ENCODE peak calls at places on chromosomes 7 and 10, in five cellular contexts. N, X, J, V and T are unnamed samples. For H3K36me3, the result is how much of the 10 kb centered on the place peaks cover.

GRCh38 chr10:84336406-84336805 is 8.0 kb downstream of the CCSER2 start:
- DNase-seq in X (no peak), J (no peak), N (no peak), V (no peak), T (no peak)

GRCh38 chr10:62248465-62248864 is 20.2 kb downstream of the RTKN2 start:
- DNase-seq in J (no peak), N (no peak), X (no peak), V (peak), T (no peak)

GRCh38 chr10:118971187-118971586 is 58.3 kb upstream of the NANOS1 start:
- DNase-seq in V (no peak), X (no peak), N (no peak), J (no peak), T (no peak)

GRCh38 chr7:6258440-6259182 is 13.8 kb downstream of the CYTH3 start:
- DNase-seq in J (no peak), X (no peak), V (peak), N (no peak), T (no peak)

GRCh38 chr10:1488970-1489548 is 248.3 kb downstream of the ADARB2 start:
- DNase-seq in J (no peak), X (no peak), V (no peak), N (no peak), T (no peak)

GRCh38 chr10:43137701-43137970 is 609 bp upstream of the CSGALNACT2 start:
- DNase-seq in N (peak), V (peak), J (no peak), X (peak), T (no peak)

GRCh38 chr10:16854623-16855022 is 37.4 kb upstream of the RSU1 start:
- DNase-seq in X (no peak), N (no peak), J (no peak), V (peak), T (peak)

GRCh38 chr10:70432101-70432500 is 9.4 kb downstream of the NODAL start:
- DNase-seq in J (no peak), N (no peak), X (no peak), V (no peak), T (peak)

GRCh38 chr10:81876253-81876731 is 1.3 kb downstream of the NRG3 start:
- DNase-seq in X (peak), J (no peak), N (no peak), V (no peak), T (no peak)

GRCh38 chr10:90999512-91000172 is 78.8 kb upstream of the ANKRD1 start:
- DNase-seq in N (no peak), J (no peak), V (no peak), X (no peak), T (no peak)

GRCh38 chr10:70866424-70866823 is 21.9 kb downstream of the PCBD1 start:
- DNase-seq in J (no peak), V (no peak), X (no peak), N (no peak), T (peak)

GRCh38 chr7:23679898-23680416 is at the start of gene FAM221A:
- DNase-seq in V (peak), X (peak), J (no peak), N (peak), T (peak)

GRCh38 chr10:124145109-124145860 is 51.9 kb upstream of the CHST15 start:
- DNase-seq in V (no peak), X (no peak), J (no peak), N (peak), T (peak)

GRCh38 chr7:107147464-107148214 is 21.2 kb upstream of the HBP1 start:
- DNase-seq in N (no peak), V (peak), J (peak), X (peak), T (peak)

GRCh38 chr10:124740374-124741280 is 3.6 kb downstream of the FAM53B start:
- DNase-seq in V (peak), N (peak), X (no peak), J (no peak), T (peak)

GRCh38 chr10:34885901-34886300 is 70.8 kb upstream of the PARD3 start:
- DNase-seq in N (no peak), X (no peak), J (no peak), V (peak), T (no peak)

GRCh38 chr10:34889004-34889869 is 74.1 kb upstream of the PARD3 start:
- DNase-seq in X (no peak), V (peak), J (no peak), N (no peak), T (peak)

GRCh38 chr10:34886906-34887615 is 72.0 kb upstream of the PARD3 start:
- DNase-seq in N (no peak), J (no peak), V (no peak), X (no peak), T (no peak)

GRCh38 chr10:34880817-34881216 is 65.7 kb upstream of the PARD3 start:
- DNase-seq in V (no peak), J (no peak), N (no peak), X (no peak), T (no peak)

DNA sequence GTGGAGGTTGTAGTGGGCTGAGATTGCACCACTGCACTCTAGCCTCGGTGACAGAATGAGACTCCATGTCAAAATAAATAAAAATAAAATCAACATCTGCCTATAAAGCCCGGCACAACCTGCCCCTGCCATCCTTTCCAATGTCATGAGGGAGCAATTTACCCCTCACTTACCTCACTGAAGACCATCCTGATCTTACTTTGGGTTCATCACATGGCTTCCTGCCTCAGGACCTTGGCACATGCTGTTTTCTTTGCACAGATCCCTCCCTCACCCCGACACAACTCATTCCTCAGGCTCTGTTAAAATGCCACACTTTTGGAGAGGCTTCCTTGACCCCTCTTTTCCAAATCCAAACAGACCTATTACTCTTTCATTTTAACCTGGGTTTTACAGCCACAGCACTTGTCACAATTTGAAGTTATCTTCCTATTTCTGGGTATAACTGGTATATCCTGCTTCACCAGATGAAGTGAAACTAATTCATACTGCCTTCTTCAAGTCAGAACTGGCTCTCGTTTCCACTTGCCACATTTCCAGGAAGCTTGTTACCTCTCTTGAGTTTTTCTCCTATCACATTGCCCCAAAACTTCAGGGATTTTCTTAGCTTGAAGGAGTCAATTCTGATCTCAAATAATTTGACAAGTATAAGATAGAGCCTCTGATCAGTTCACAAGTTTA is 69.3 kb upstream of the PARD3 start:
- DNase-seq in X (no peak), N (no peak), V (no peak), J (no peak), T (peak)
- H3K36me3 ChIP-seq in X (under half), N (under half), V (under half), J (under half), T (under half)

GRCh38 chr7:148275359-148275890 is 315.1 kb upstream of the C7orf33 start:
- DNase-seq in X (no peak), V (no peak), J (no peak), N (no peak), T (no peak)
- H3K4me3 ChIP-seq in X (no peak), V (no peak), J (no peak), N (no peak), T (no peak)

GRCh38 chr7:80348221-80348620 is 163.6 kb downstream of the GNAT3 start:
- DNase-seq in X (no peak), N (no peak), V (no peak), J (no peak), T (peak)

GRCh38 chr7:80350430-80350829 is 161.4 kb downstream of the GNAT3 start:
- DNase-seq in J (no peak), X (no peak), N (no peak), V (no peak), T (no peak)

GRCh38 chr7:80346704-80347103 is 165.2 kb downstream of the GNAT3 start:
- DNase-seq in N (no peak), J (peak), V (peak), X (no peak), T (peak)

GRCh38 chr7:80347173-80347572 is 164.7 kb downstream of the GNAT3 start:
- DNase-seq in J (no peak), V (peak), N (no peak), X (no peak), T (no peak)
- H3K27ac ChIP-seq in J (no peak), V (peak), N (no peak), X (no peak), T (peak)

GRCh38 chr7:98235901-98236300 is 16.1 kb downstream of the TECPR1 start:
- DNase-seq in V (no peak), N (no peak), J (no peak), X (peak), T (no peak)

GRCh38 chr7:98238976-98239375 is 13.1 kb downstream of the TECPR1 start:
- DNase-seq in N (no peak), V (peak), X (no peak), J (no peak), T (no peak)

GRCh38 chr7:98238076-98238475 is 14.0 kb downstream of the TECPR1 start:
- DNase-seq in X (peak), J (no peak), V (no peak), N (no peak), T (no peak)

GRCh38 chr7:98234429-98235147 is 17.4 kb downstream of the TECPR1 start:
- DNase-seq in X (no peak), J (no peak), V (no peak), N (no peak), T (no peak)

DNA sequence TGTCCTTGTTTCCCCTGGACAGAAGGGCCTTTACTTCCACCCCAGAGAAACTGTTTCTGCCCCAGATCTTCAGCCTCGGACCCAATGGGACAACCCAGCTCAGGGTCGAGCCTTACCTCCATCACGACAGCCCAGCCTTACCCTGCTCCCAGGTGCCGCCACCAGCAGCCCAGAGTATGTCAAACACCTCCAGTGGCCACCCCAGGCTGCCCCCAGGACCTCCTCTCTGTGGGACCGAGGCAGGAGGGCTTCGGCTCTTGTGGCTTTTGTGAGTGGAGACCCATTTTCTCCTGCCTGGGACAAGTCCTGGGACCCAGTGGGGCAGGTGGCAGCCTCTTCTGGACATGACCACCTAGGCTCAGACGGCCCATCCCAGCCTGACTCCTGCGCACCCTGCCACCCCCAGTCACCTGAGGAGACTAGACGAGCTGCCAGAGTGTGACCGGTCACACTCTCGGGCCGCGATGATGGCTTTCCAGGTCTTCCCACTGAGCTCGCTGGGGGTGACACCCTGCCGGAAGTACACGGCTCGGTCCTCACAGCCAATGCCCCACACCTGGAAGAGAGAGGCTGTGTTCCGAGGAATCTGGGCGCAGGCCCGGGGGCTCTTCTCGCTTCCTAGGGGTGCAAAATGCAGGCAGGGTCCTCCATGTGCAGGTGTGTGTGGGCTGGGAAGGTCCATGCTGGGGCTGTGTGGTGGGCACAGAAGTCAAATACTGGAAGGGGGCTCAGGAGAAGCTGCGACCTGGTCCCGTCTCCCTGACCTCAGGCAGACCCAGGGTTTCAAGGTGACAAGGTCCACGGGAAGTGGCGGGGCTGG is 15.5 kb downstream of the TECPR1 start:
- DNase-seq in V (no peak), J (no peak), N (no peak), X (peak), T (no peak)
- H3K36me3 ChIP-seq in V (under half), J (under half), N (under half), X (under half), T (under half)

GRCh38 chr7:140983802-140984201 is 30.9 kb downstream of the MRPS33 start:
- DNase-seq in N (no peak), X (no peak), V (no peak), J (peak), T (no peak)

GRCh38 chr7:140977351-140978140 is 37.2 kb downstream of the MRPS33 start:
- DNase-seq in J (no peak), X (no peak), V (no peak), N (no peak), T (no peak)

DNA sequence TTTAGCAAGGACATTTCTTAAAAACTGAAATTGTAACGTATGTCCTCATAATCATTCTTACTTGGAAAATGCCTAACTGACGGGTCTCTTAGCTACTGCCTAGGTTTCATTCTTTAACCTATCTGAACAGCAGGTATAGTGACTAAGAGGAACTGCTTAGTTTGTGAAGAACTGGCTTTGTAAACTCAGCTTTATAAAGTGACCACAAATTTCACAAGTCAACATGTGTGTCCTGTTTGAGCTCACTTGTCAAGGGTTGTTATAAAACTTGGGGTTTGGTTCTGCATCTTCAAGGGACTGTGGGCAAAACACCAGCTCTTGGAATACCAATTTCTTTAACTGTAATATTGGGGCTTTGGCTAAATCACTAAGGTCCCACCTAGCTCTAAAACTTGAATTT is 32.2 kb downstream of the MRPS33 start:
- DNase-seq in V (no peak), X (no peak), N (no peak), J (no peak), T (no peak)
- H3K4me3 ChIP-seq in V (no peak), X (no peak), N (no peak), J (no peak), T (no peak)

GRCh38 chr10:9193120-9193519 is 1138.6 kb downstream of the GATA3 start:
- DNase-seq in N (no peak), V (no peak), J (no peak), X (no peak), T (no peak)
- H3K27ac ChIP-seq in N (no peak), V (no peak), J (no peak), X (no peak), T (no peak)